ENCODE peak calls at places on chromosome 17, in six cellular contexts. F is H9, B is AG10803, M is HFFc6, L is left cardiac atrium, Z is osteoblast. R is an unnamed sample.

GRCh38 chr17:17819561-17819995 is 17.2 kb downstream of the SREBF1 start:
- DNase-seq in B (peak; percentile 86), Z (peak; percentile 99), F (peak; percentile 85), L (peak; percentile 74), M (peak; percentile 91), R (peak; percentile 55)

GRCh38 chr17:43676471-43676870 is 14.7 kb upstream of the MEOX1 start:
- DNase-seq in M (no peak), F (no peak), B (peak; percentile 63), Z (no peak), L (no peak), R (no peak)

GRCh38 chr17:42781639-42782401 is 1.4 kb downstream of the WNK4 start:
- DNase-seq in L (no peak), F (no peak), Z (peak; percentile 92), B (no peak), M (no peak), R (no peak)

GRCh38 chr17:66383353-66383752 is 80.9 kb downstream of the PRKCA start:
- DNase-seq in M (peak; percentile 73), L (no peak), Z (peak; percentile 90), B (peak; percentile 95), F (no peak), R (no peak)

GRCh38 chr17:54666559-54666958 is 234.1 kb upstream of the TOM1L1 start:
- DNase-seq in L (no peak), F (no peak), Z (no peak), M (no peak), B (no peak), R (no peak)

GRCh38 chr17:68892193-68892592 is 63.0 kb downstream of the ABCA8 start:
- DNase-seq in L (no peak), B (no peak), Z (no peak), F (no peak), M (no peak), R (no peak)

GRCh38 chr17:64250211-64250835 is 12.7 kb downstream of the TEX2 start:
- DNase-seq in M (no peak), F (no peak), Z (no peak), B (no peak), L (no peak), R (no peak)

GRCh38 chr17:60652484-60653247 is 25.0 kb upstream of the BCAS3 start:
- DNase-seq in F (no peak), L (no peak), B (no peak), Z (no peak), M (no peak), R (no peak)

GRCh38 chr17:15456972-15457722 is 10.3 kb downstream of the CDRT4 start:
- DNase-seq in Z (peak; percentile 91), L (peak; percentile 53), M (peak; percentile 78), F (no peak), B (peak; percentile 99), R (no peak)

GRCh38 chr17:7767425-7768021 is 50.0 kb downstream of the DNAH2 start:
- DNase-seq in M (no peak), L (no peak), B (no peak), F (no peak), Z (no peak), R (no peak)

GRCh38 chr17:61556224-61557188 is 34.5 kb downstream of the NACA2 start:
- DNase-seq in L (no peak), Z (peak; percentile 39), B (peak; percentile 16), M (no peak), F (no peak), R (no peak)

GRCh38 chr17:2749058-2749783 is at the start of gene CCDC92B:
- DNase-seq in L (no peak), B (no peak), F (peak; percentile 51), Z (peak; percentile 74), M (no peak), R (no peak)

GRCh38 chr17:29155235-29155965 is 24.8 kb downstream of the MYO18A start:
- DNase-seq in L (peak; percentile 74), F (peak; percentile 76), B (peak; percentile 43), M (peak; percentile 71), Z (peak; percentile 93), R (peak; percentile 55)

GRCh38 chr17:880871-881269 is 98.7 kb downstream of the NXN start:
- DNase-seq in F (no peak), Z (peak; percentile 58), L (no peak), B (no peak), M (no peak), R (no peak)

GRCh38 chr17:35069311-35069710 is 5.8 kb upstream of the RFFL start:
- DNase-seq in M (peak; percentile 41), L (no peak), B (peak; percentile 49), F (no peak), Z (peak; percentile 72), R (no peak)

GRCh38 chr17:33522623-33523022 is 229.5 kb upstream of the ASIC2 start:
- DNase-seq in B (no peak), Z (peak; percentile 74), M (no peak), F (peak; percentile 71), L (no peak), R (no peak)

GRCh38 chr17:4947411-4948165 is 742 bp downstream of the PFN1 start:
- DNase-seq in F (peak; percentile 72), Z (peak; percentile 92), M (peak; percentile 49), L (peak; percentile 68), B (peak; percentile 40), R (peak; percentile 55)

GRCh38 chr17:69853533-69854262 is 221.3 kb upstream of the KCNJ16 start:
- DNase-seq in M (no peak), L (no peak), Z (no peak), B (peak; percentile 86), F (no peak), R (no peak)

GRCh38 chr17:60159479-60159866 is 9.7 kb downstream of the CA4 start:
- DNase-seq in F (no peak), B (no peak), M (no peak), Z (peak; percentile 60), L (no peak), R (no peak)

GRCh38 chr17:67980456-67980855 is 15.8 kb downstream of the C17orf58 start:
- DNase-seq in B (no peak), Z (no peak), M (no peak), L (no peak), F (no peak), R (no peak)

GRCh38 chr17:72120878-72121163 is at the start of gene SOX9:
- DNase-seq in Z (peak; percentile 100), M (peak; percentile 79), F (peak; percentile 98), B (peak; percentile 94), L (peak; percentile 84), R (no peak)

GRCh38 chr17:880074-880870 is 98.1 kb downstream of the MRM3 start:
- DNase-seq in L (peak; percentile 62), Z (peak; percentile 87), M (peak; percentile 26), B (no peak), F (no peak), R (no peak)